ENCODE peak calls at places on chromosomes 11 and 22, in five cellular contexts. P, O, X, J and L are unnamed samples.

GRCh38 chr11:95833378-95833777 is 43.1 kb downstream of the CEP57 start:
- DNase-seq in P (no peak), O (no peak), X (no peak), J (no peak), L (no peak)

GRCh38 chr22:37242395-37242918 is 1.6 kb downstream of the RAC2 start:
- DNase-seq in P (peak; percentile 38), O (peak; percentile 83), X (peak; percentile 32), J (peak; percentile 65), L (no peak)

GRCh38 chr22:28942801-28943500 is 59.6 kb downstream of the ZNRF3 start:
- DNase-seq in P (no peak), O (no peak), X (no peak), J (no peak), L (no peak)

GRCh38 chr11:67548555-67549110 is 25.4 kb upstream of the CABP2 start:
- DNase-seq in P (no peak), O (no peak), X (no peak), J (no peak), L (no peak)

GRCh38 chr11:47056261-47056915 is 119.8 kb downstream of the CSTPP1 start:
- DNase-seq in P (peak; percentile 73), O (no peak), X (no peak), J (no peak), L (no peak)

GRCh38 chr11:123382555-123383074 is 47.5 kb upstream of the GRAMD1B start:
- DNase-seq in P (no peak), O (peak; percentile 37), X (no peak), J (no peak), L (no peak)

GRCh38 chr22:39490135-39490798 is 11.8 kb upstream of the MIEF1 start:
- DNase-seq in P (peak; percentile 61), O (no peak), X (peak; percentile 72), J (peak; percentile 93), L (no peak)

GRCh38 chr22:38262051-38262795 is 10.6 kb downstream of the TMEM184B start:
- DNase-seq in P (no peak), O (peak; percentile 67), X (peak; percentile 70), J (peak; percentile 90), L (no peak)

GRCh38 chr11:35138949-35139881 is at the start of gene CD44:
- DNase-seq in P (peak; percentile 56), O (peak; percentile 80), X (peak; percentile 88), J (peak; percentile 83), L (peak; percentile 56)

GRCh38 chr22:47000888-47001287 is 238.4 kb downstream of the TBC1D22A start:
- DNase-seq in P (no peak), O (no peak), X (no peak), J (no peak), L (no peak)

GRCh38 chr11:128299132-128299726 is 288.1 kb downstream of the ETS1 start:
- DNase-seq in P (peak; percentile 40), O (no peak), X (no peak), J (no peak), L (peak; percentile 90)

GRCh38 chr11:76628408-76628947 is 42.1 kb downstream of the LRRC32 start:
- DNase-seq in P (no peak), O (peak; percentile 54), X (no peak), J (peak; percentile 30), L (no peak)

GRCh38 chr11:95095858-95096587 is 6.4 kb downstream of the ENDOD1 start:
- DNase-seq in P (no peak), O (peak; percentile 77), X (no peak), J (no peak), L (no peak)

GRCh38 chr11:12075291-12075690 is 35.1 kb upstream of the MICAL2 start:
- DNase-seq in P (no peak), O (no peak), X (no peak), J (no peak), L (no peak)

GRCh38 chr11:118021146-118021545 is 35.0 kb downstream of the IL10RA start:
- DNase-seq in P (no peak), O (no peak), X (no peak), J (no peak), L (no peak)
- TF ChIP-seq CTCF in P (no peak), O (no peak), X (no peak), J (no peak), L (no peak)

GRCh38 chr22:45709004-45709739 is 37.5 kb downstream of the ATXN10 start:
- DNase-seq in P (no peak), O (no peak), X (no peak), J (no peak), L (peak; percentile 61)
- H3K4me3 ChIP-seq in P (no peak overlapping the region), O (no peak overlapping the region), X (no peak overlapping the region), J (no peak overlapping the region), L (no peak overlapping the region)

GRCh38 chr11:112439614-112440013 is 179.0 kb upstream of the PLET1 start:
- DNase-seq in P (no peak), O (no peak), X (no peak), J (no peak), L (no peak)
- H3K36me3 ChIP-seq in P (no peaks in the 10 kb centered on the region), O (no peaks in the 10 kb centered on the region), X (no peaks in the 10 kb centered on the region), J (no peaks in the 10 kb centered on the region), L (no peaks in the 10 kb centered on the region)

GRCh38 chr11:125944350-125945010 is 1.4 kb upstream of the VSIG10L2 start:
- DNase-seq in P (no peak), O (no peak), X (peak; percentile 7), J (no peak), L (no peak)

GRCh38 chr11:125945797-125946520 is at the start of gene VSIG10L2:
- DNase-seq in P (no peak), O (no peak), X (peak; percentile 5), J (no peak), L (no peak)

GRCh38 chr11:125943661-125944349 is 2.0 kb upstream of the VSIG10L2 start:
- DNase-seq in P (no peak), O (no peak), X (peak; percentile 8), J (no peak), L (no peak)

GRCh38 chr11:125946712-125947418 is 1.0 kb downstream of the VSIG10L2 start:
- DNase-seq in P (no peak), O (no peak), X (peak; percentile 13), J (no peak), L (no peak)

DNA sequence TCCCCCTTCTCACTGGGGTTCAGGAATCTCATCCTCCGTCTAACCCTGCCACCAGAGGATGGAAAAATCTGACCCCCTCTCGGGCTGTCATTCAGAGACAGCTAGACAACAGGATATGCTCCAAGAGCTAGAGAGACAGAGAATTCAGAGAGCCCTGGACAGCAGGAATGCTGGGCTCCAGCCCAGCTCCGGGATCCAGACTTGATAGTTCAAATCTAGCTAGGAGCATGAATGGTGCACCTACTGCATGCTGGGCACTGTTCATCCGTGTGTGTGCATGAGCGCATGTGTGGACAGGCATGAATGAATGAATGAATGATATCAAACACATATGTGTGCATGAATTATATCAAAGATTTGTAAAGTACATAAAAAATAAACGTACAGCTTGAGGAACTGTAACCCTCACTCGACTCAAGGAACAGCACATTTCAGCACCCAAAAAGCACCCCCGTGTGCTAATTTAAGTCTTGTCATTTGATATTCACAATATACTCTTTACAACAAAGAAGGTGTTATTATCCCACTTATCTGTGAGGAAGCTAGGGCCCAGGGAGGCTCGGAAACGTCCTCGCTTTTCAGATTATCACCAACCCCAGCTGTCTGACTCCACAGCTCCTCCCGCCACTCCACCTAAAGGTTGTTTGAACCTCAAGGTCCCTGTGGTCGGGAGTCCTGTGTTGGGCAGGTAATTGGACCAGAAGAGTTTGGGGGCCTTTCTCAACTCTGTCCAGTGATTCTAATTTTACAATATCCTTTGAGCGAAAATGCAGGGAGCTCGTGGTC is 640 bp upstream of the VSIG10L2 start:
- DNase-seq in P (no peak), O (no peak), X (peak; percentile 6), J (no peak), L (no peak)
- TF ChIP-seq CTCF in P (no peak), O (no peak), X (no peak), J (no peak), L (no peak)

GRCh38 chr22:44180706-44181032 is at the start of gene PARVG:
- DNase-seq in P (no peak), O (peak; percentile 50), X (no peak), J (peak; percentile 81), L (no peak)

GRCh38 chr22:44181033-44181911 is 547 bp downstream of the PARVG start:
- DNase-seq in P (no peak), O (peak; percentile 67), X (no peak), J (no peak), L (no peak)

GRCh38 chr22:44184006-44184405 is 3.3 kb downstream of the PARVG start:
- DNase-seq in P (no peak), O (no peak), X (no peak), J (no peak), L (no peak)

GRCh38 chr22:44181912-44182590 is 1.3 kb downstream of the PARVG start:
- DNase-seq in P (no peak), O (peak; percentile 39), X (no peak), J (no peak), L (no peak)

GRCh38 chr22:44182591-44183588 is 2.2 kb downstream of the PARVG start:
- DNase-seq in P (no peak), O (peak; percentile 57), X (no peak), J (no peak), L (no peak)
- H3K4me3 ChIP-seq in P (no peak overlapping the region), O (peak overlapping the region; percentile 76), X (no peak overlapping the region), J (no peak overlapping the region), L (no peak overlapping the region)

GRCh38 chr22:49793296-49793695 is 34.4 kb downstream of the BRD1 start:
- DNase-seq in P (no peak), O (no peak), X (peak; percentile 55), J (no peak), L (no peak)
- H3K36me3 ChIP-seq in P (peaks cover 62% of the 10 kb centered on the region), O (peaks cover 35% of the 10 kb centered on the region), X (no peaks in the 10 kb centered on the region), J (peaks cover 82% of the 10 kb centered on the region), L (peaks cover 52% of the 10 kb centered on the region)

GRCh38 chr11:13103962-13104554 is 94.9 kb downstream of the RASSF10 start:
- DNase-seq in P (no peak), O (no peak), X (no peak), J (no peak), L (no peak)
- TF ChIP-seq CTCF in P (no peak), O (no peak), X (no peak), J (no peak), L (no peak)

GRCh38 chr11:64987998-64988854 is 8.5 kb downstream of the BATF2 start:
- DNase-seq in P (no peak), O (no peak), X (no peak), J (no peak), L (no peak)

GRCh38 chr11:64994318-64994717 is 2.5 kb downstream of the BATF2 start:
- DNase-seq in P (no peak), O (no peak), X (no peak), J (no peak), L (no peak)

GRCh38 chr11:64990222-64990918 is 6.4 kb downstream of the BATF2 start:
- DNase-seq in P (peak; percentile 26), O (no peak), X (no peak), J (no peak), L (no peak)

DNA sequence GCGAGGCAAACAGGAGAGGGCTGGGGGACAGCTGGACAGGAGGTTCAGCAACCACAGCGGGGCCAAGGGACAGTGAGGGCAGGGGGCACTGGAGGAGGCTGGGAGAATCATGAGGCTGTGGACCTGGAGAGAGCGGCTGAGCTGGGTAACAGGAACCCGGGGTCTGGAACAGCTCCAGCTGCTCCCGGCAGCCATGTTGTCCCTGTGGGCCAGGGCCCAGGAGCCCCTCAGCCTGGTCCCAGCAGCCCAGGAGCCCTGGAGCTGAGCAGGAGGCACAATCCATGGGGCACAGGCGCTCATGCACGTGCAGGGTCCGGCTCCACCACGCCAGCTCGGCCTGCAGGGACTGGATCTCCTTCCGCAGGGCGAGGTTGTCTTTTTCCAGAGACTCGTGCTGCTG is 7.4 kb downstream of the BATF2 start:
- DNase-seq in P (no peak), O (no peak), X (no peak), J (no peak), L (no peak)
- H3K4me3 ChIP-seq in P (no peak overlapping the region), O (no peak overlapping the region), X (no peak overlapping the region), J (no peak overlapping the region), L (no peak overlapping the region)